ENCODE peak calls at places on chromosomes 4 and X, in eight cellular contexts. One of them, this sample, is unnamed.

GRCh38 chrX:45807572-45808425 is 607.1 kb upstream of the DIPK2B start:
- DNase-seq in HCT116: no peak
- DNase-seq in cardiac fibroblast: peak
- DNase-seq in foreskin fibroblast: peak
- DNase-seq in CD8-positive, alpha-beta T cell: no peak
- DNase-seq in ascending aorta: no peak
- DNase-seq in ovary: no peak
- DNase-seq in IMR-90: peak
- DNase-seq in this sample: peak

GRCh38 chrX:76148753-76149152 is 24.1 kb upstream of the PBDC1 start:
- DNase-seq in IMR-90: peak
- DNase-seq in ascending aorta: peak
- DNase-seq in CD8-positive, alpha-beta T cell: peak
- DNase-seq in ovary: peak
- DNase-seq in HCT116: no peak
- DNase-seq in foreskin fibroblast: peak
- DNase-seq in cardiac fibroblast: peak
- DNase-seq in this sample: no peak

GRCh38 chr4:176376032-176376614 is 56.4 kb downstream of the SPCS3 start:
- DNase-seq in IMR-90: peak
- DNase-seq in CD8-positive, alpha-beta T cell: no peak
- DNase-seq in ovary: no peak
- DNase-seq in HCT116: peak
- DNase-seq in foreskin fibroblast: peak
- DNase-seq in cardiac fibroblast: peak
- DNase-seq in ascending aorta: no peak
- DNase-seq in this sample: no peak

GRCh38 chr4:56958111-56958517 is 19.3 kb downstream of the NOA1 start:
- DNase-seq in foreskin fibroblast: peak
- DNase-seq in IMR-90: peak
- DNase-seq in CD8-positive, alpha-beta T cell: no peak
- DNase-seq in ovary: peak
- DNase-seq in cardiac fibroblast: peak
- DNase-seq in ascending aorta: peak
- DNase-seq in HCT116: no peak
- DNase-seq in this sample: peak

GRCh38 chr4:80138556-80139538 is 58.5 kb upstream of the PRDM8 start:
- DNase-seq in CD8-positive, alpha-beta T cell: peak
- DNase-seq in cardiac fibroblast: peak
- DNase-seq in HCT116: no peak
- DNase-seq in ovary: no peak
- DNase-seq in ascending aorta: no peak
- DNase-seq in IMR-90: peak
- DNase-seq in foreskin fibroblast: peak
- DNase-seq in this sample: peak

GRCh38 chr4:151238477-151238876 is 38.5 kb upstream of the PRSS48 start:
- DNase-seq in ovary: no peak
- DNase-seq in HCT116: no peak
- DNase-seq in foreskin fibroblast: peak
- DNase-seq in CD8-positive, alpha-beta T cell: no peak
- DNase-seq in ascending aorta: no peak
- DNase-seq in cardiac fibroblast: peak
- DNase-seq in IMR-90: peak
- DNase-seq in this sample: peak

GRCh38 chr4:184694412-184694956 is 39.4 kb downstream of the CENPU start:
- DNase-seq in IMR-90: no peak
- DNase-seq in ascending aorta: no peak
- DNase-seq in cardiac fibroblast: no peak
- DNase-seq in CD8-positive, alpha-beta T cell: no peak
- DNase-seq in ovary: no peak
- DNase-seq in foreskin fibroblast: no peak
- DNase-seq in HCT116: no peak
- DNase-seq in this sample: no peak

GRCh38 chrX:70554081-70554480 is 109.4 kb downstream of the DLG3 start:
- DNase-seq in HCT116: no peak
- DNase-seq in IMR-90: peak
- DNase-seq in CD8-positive, alpha-beta T cell: no peak
- DNase-seq in cardiac fibroblast: peak
- DNase-seq in ovary: no peak
- DNase-seq in foreskin fibroblast: peak
- DNase-seq in ascending aorta: no peak
- DNase-seq in this sample: peak

GRCh38 chr4:147581601-147582350 is 35.4 kb upstream of the TMEM184C start:
- DNase-seq in cardiac fibroblast: peak
- DNase-seq in ovary: no peak
- DNase-seq in ascending aorta: no peak
- DNase-seq in IMR-90: peak
- DNase-seq in CD8-positive, alpha-beta T cell: no peak
- DNase-seq in HCT116: no peak
- DNase-seq in foreskin fibroblast: peak
- DNase-seq in this sample: no peak

GRCh38 chr4:89368855-89369254 is 61.3 kb upstream of the GPRIN3 start:
- DNase-seq in IMR-90: no peak
- DNase-seq in ascending aorta: no peak
- DNase-seq in cardiac fibroblast: no peak
- DNase-seq in foreskin fibroblast: no peak
- DNase-seq in HCT116: no peak
- DNase-seq in ovary: no peak
- DNase-seq in CD8-positive, alpha-beta T cell: no peak
- DNase-seq in this sample: no peak

GRCh38 chrX:48956728-48957414 is 536 bp downstream of the OTUD5 start:
- DNase-seq in HCT116: no peak
- DNase-seq in CD8-positive, alpha-beta T cell: no peak
- DNase-seq in IMR-90: no peak
- DNase-seq in ascending aorta: peak
- DNase-seq in cardiac fibroblast: no peak
- DNase-seq in foreskin fibroblast: peak
- DNase-seq in ovary: peak
- DNase-seq in this sample: no peak

GRCh38 chrX:34382416-34382815 is 250.3 kb upstream of the FAM47A start:
- DNase-seq in ovary: no peak
- DNase-seq in CD8-positive, alpha-beta T cell: no peak
- DNase-seq in IMR-90: no peak
- DNase-seq in cardiac fibroblast: peak
- DNase-seq in ascending aorta: no peak
- DNase-seq in HCT116: no peak
- DNase-seq in foreskin fibroblast: peak
- DNase-seq in this sample: peak

GRCh38 chrX:126237524-126237923 is 71.4 kb upstream of the DCAF12L2 start:
- DNase-seq in cardiac fibroblast: no peak
- DNase-seq in ascending aorta: no peak
- DNase-seq in IMR-90: no peak
- DNase-seq in HCT116: no peak
- DNase-seq in CD8-positive, alpha-beta T cell: no peak
- DNase-seq in ovary: no peak
- DNase-seq in foreskin fibroblast: no peak
- DNase-seq in this sample: no peak

GRCh38 chrX:71532078-71532752 is 689 bp upstream of the OGT start:
- DNase-seq in ovary: no peak
- DNase-seq in HCT116: no peak
- DNase-seq in cardiac fibroblast: peak
- DNase-seq in foreskin fibroblast: peak
- DNase-seq in ascending aorta: no peak
- DNase-seq in IMR-90: peak
- DNase-seq in CD8-positive, alpha-beta T cell: peak
- DNase-seq in this sample: no peak

GRCh38 chrX:47241201-47242011 is 8.6 kb downstream of the USP11 start:
- DNase-seq in ascending aorta: peak
- DNase-seq in foreskin fibroblast: no peak
- DNase-seq in ovary: no peak
- DNase-seq in HCT116: no peak
- DNase-seq in CD8-positive, alpha-beta T cell: no peak
- DNase-seq in IMR-90: no peak
- DNase-seq in cardiac fibroblast: no peak
- DNase-seq in this sample: no peak

GRCh38 chr4:81605278-81605677 is 133.6 kb upstream of the RASGEF1B start:
- DNase-seq in foreskin fibroblast: peak
- DNase-seq in CD8-positive, alpha-beta T cell: no peak
- DNase-seq in cardiac fibroblast: no peak
- DNase-seq in ascending aorta: no peak
- DNase-seq in IMR-90: no peak
- DNase-seq in HCT116: no peak
- DNase-seq in ovary: no peak
- DNase-seq in this sample: no peak

GRCh38 chr4:170226288-170226687 is 136.5 kb upstream of the AADAT start:
- DNase-seq in cardiac fibroblast: no peak
- DNase-seq in foreskin fibroblast: no peak
- DNase-seq in IMR-90: no peak
- DNase-seq in CD8-positive, alpha-beta T cell: no peak
- DNase-seq in ascending aorta: no peak
- DNase-seq in HCT116: no peak
- DNase-seq in ovary: no peak
- DNase-seq in this sample: no peak

GRCh38 chr4:168183717-168184571 is 91.6 kb downstream of the ANXA10 start:
- DNase-seq in ovary: no peak
- DNase-seq in foreskin fibroblast: peak
- DNase-seq in CD8-positive, alpha-beta T cell: no peak
- DNase-seq in cardiac fibroblast: peak
- DNase-seq in ascending aorta: no peak
- DNase-seq in IMR-90: peak
- DNase-seq in HCT116: peak
- DNase-seq in this sample: peak

GRCh38 chr4:145824469-145824868 is 114.2 kb downstream of the ZNF827 start:
- DNase-seq in ovary: no peak
- DNase-seq in ascending aorta: no peak
- DNase-seq in cardiac fibroblast: no peak
- DNase-seq in HCT116: no peak
- DNase-seq in IMR-90: no peak
- DNase-seq in foreskin fibroblast: no peak
- DNase-seq in CD8-positive, alpha-beta T cell: no peak
- DNase-seq in this sample: no peak

GRCh38 chr4:95129708-95130343 is 372.1 kb downstream of the BMPR1B start:
- DNase-seq in CD8-positive, alpha-beta T cell: no peak
- DNase-seq in HCT116: peak
- DNase-seq in foreskin fibroblast: peak
- DNase-seq in IMR-90: peak
- DNase-seq in cardiac fibroblast: peak
- DNase-seq in ascending aorta: peak
- DNase-seq in ovary: peak
- DNase-seq in this sample: peak

GRCh38 chr4:185773419-185773818 is 38.6 kb downstream of the SORBS2 start:
- DNase-seq in ascending aorta: no peak
- DNase-seq in ovary: no peak
- DNase-seq in CD8-positive, alpha-beta T cell: no peak
- DNase-seq in foreskin fibroblast: no peak
- DNase-seq in HCT116: no peak
- DNase-seq in cardiac fibroblast: no peak
- DNase-seq in IMR-90: no peak
- DNase-seq in this sample: no peak

GRCh38 chr4:185774815-185775684 is 36.9 kb downstream of the SORBS2 start:
- DNase-seq in foreskin fibroblast: peak
- DNase-seq in ovary: no peak
- DNase-seq in ascending aorta: peak
- DNase-seq in HCT116: no peak
- DNase-seq in IMR-90: peak
- DNase-seq in CD8-positive, alpha-beta T cell: no peak
- DNase-seq in cardiac fibroblast: peak
- DNase-seq in this sample: peak

GRCh38 chr4:185774076-185774731 is 37.8 kb downstream of the SORBS2 start:
- DNase-seq in HCT116: no peak
- DNase-seq in cardiac fibroblast: peak
- DNase-seq in foreskin fibroblast: peak
- DNase-seq in CD8-positive, alpha-beta T cell: no peak
- DNase-seq in IMR-90: no peak
- DNase-seq in ascending aorta: no peak
- DNase-seq in ovary: no peak
- DNase-seq in this sample: no peak

GRCh38 chr4:185778307-185778706 is 33.7 kb downstream of the SORBS2 start:
- DNase-seq in cardiac fibroblast: no peak
- DNase-seq in HCT116: no peak
- DNase-seq in ovary: no peak
- DNase-seq in ascending aorta: no peak
- DNase-seq in foreskin fibroblast: no peak
- DNase-seq in CD8-positive, alpha-beta T cell: no peak
- DNase-seq in IMR-90: no peak
- DNase-seq in this sample: no peak

GRCh38 chr4:185775792-185776555 is 36.0 kb downstream of the SORBS2 start:
- DNase-seq in foreskin fibroblast: peak
- DNase-seq in IMR-90: peak
- DNase-seq in ascending aorta: no peak
- DNase-seq in cardiac fibroblast: peak
- DNase-seq in HCT116: no peak
- DNase-seq in ovary: no peak
- DNase-seq in CD8-positive, alpha-beta T cell: no peak
- DNase-seq in this sample: no peak
- H3K4me3 ChIP-seq in foreskin fibroblast: no peak
- H3K4me3 ChIP-seq in IMR-90: no peak
- H3K4me3 ChIP-seq in ascending aorta: peak
- H3K4me3 ChIP-seq in cardiac fibroblast: peak
- H3K4me3 ChIP-seq in HCT116: no peak
- H3K4me3 ChIP-seq in ovary: no peak
- H3K4me3 ChIP-seq in CD8-positive, alpha-beta T cell: no peak
- H3K4me3 ChIP-seq in this sample: no peak

GRCh38 chr4:54539500-54540029 is 118.2 kb upstream of the KIT start:
- DNase-seq in foreskin fibroblast: peak
- DNase-seq in ovary: peak
- DNase-seq in IMR-90: peak
- DNase-seq in HCT116: no peak
- DNase-seq in ascending aorta: peak
- DNase-seq in CD8-positive, alpha-beta T cell: no peak
- DNase-seq in cardiac fibroblast: peak
- DNase-seq in this sample: no peak
- TF ChIP-seq CTCF in foreskin fibroblast: no peak
- TF ChIP-seq CTCF in ovary: no peak
- TF ChIP-seq CTCF in IMR-90: no peak
- TF ChIP-seq CTCF in HCT116: no peak
- TF ChIP-seq CTCF in ascending aorta: no peak
- TF ChIP-seq CTCF in CD8-positive, alpha-beta T cell: no peak
- TF ChIP-seq CTCF in cardiac fibroblast: no peak
- TF ChIP-seq CTCF in this sample: no peak

DNA sequence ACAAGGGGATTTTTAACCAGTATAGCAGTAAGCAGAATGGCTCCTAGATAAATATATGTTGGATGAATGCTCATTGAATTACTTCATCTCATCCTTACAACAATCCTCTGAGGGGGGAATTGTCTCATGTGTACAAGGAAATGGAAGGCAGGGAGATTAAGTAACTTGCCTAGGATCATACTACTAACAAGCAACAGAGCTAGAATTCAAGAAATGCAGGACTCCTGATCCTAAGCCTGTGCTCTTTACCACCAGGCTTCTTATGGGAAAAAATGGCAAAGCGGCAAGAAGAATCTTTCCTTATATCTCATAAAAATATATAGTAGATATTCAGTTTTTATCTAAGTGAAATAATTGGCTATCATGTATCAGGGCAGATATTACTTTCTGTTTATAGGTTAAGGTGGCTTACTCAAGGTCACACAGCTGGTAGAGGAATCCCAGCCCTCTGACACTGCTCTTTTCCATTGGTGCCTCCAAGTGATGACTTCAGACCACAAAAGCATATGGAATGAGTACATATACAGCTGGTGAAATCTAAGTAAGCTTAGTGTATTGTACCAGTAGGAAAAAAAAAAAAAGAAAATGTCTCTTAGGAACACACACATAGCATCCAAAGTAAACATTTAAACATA is 2.1 kb downstream of the ABHD18 start:
- DNase-seq in HCT116: no peak
- DNase-seq in ascending aorta: no peak
- DNase-seq in CD8-positive, alpha-beta T cell: no peak
- DNase-seq in foreskin fibroblast: peak
- DNase-seq in cardiac fibroblast: no peak
- DNase-seq in IMR-90: peak
- DNase-seq in ovary: no peak
- DNase-seq in this sample: no peak
- H3K4me3 ChIP-seq in HCT116: no peak
- H3K4me3 ChIP-seq in ascending aorta: no peak
- H3K4me3 ChIP-seq in CD8-positive, alpha-beta T cell: no peak
- H3K4me3 ChIP-seq in foreskin fibroblast: no peak
- H3K4me3 ChIP-seq in cardiac fibroblast: no peak
- H3K4me3 ChIP-seq in IMR-90: no peak
- H3K4me3 ChIP-seq in ovary: no peak
- H3K4me3 ChIP-seq in this sample: no peak

GRCh38 chrX:106791495-106791894 is 11.0 kb upstream of the TBC1D8B start:
- DNase-seq in ovary: no peak
- DNase-seq in IMR-90: peak
- DNase-seq in foreskin fibroblast: peak
- DNase-seq in cardiac fibroblast: peak
- DNase-seq in ascending aorta: no peak
- DNase-seq in CD8-positive, alpha-beta T cell: no peak
- DNase-seq in HCT116: no peak
- DNase-seq in this sample: no peak
- TF ChIP-seq CTCF in ovary: no peak
- TF ChIP-seq CTCF in IMR-90: peak
- TF ChIP-seq CTCF in foreskin fibroblast: no peak
- TF ChIP-seq CTCF in cardiac fibroblast: no peak
- TF ChIP-seq CTCF in ascending aorta: peak
- TF ChIP-seq CTCF in CD8-positive, alpha-beta T cell: no peak
- TF ChIP-seq CTCF in HCT116: peak
- TF ChIP-seq CTCF in this sample: no peak